ENCODE peak calls at places on chromosomes 4 and X, in six cellular contexts. K is adipocyte; N is adrenal gland; P is GM06990; Q is sigmoid colon; Y is CD8-positive, alpha-beta memory T cell. C is an unnamed sample. For H3K36me3 and H3K27me3, the result is how much of the 10 kb centered on the place peaks cover.

GRCh38 chr4:140742838-140743193 is 13.4 kb downstream of the TBC1D9 start:
- DNase-seq in K (no peak), N (no peak), P (no peak), Q (no peak), Y (no peak), C (no peak)

GRCh38 chr4:41160010-41160789 is 54.1 kb downstream of the APBB2 start:
- DNase-seq in K (peak), N (peak), P (no peak), Q (no peak), Y (no peak), C (peak)

GRCh38 chrX:107659768-107660167 is 31.5 kb downstream of the PRPS1 start:
- DNase-seq in K (peak), N (no peak), P (no peak), Q (no peak), Y (no peak), C (no peak)

GRCh38 chr4:126182801-126183200 is 868.0 kb downstream of the FAT4 start:
- DNase-seq in K (no peak), N (no peak), P (no peak), Q (no peak), Y (no peak), C (no peak)

GRCh38 chrX:150544222-150544787 is 24.1 kb upstream of the MTM1 start:
- DNase-seq in K (no peak), N (no peak), P (no peak), Q (no peak), Y (no peak), C (no peak)

GRCh38 chr4:122012735-122013134 is 60.9 kb upstream of the TRPC3 start:
- DNase-seq in K (peak), N (no peak), P (no peak), Q (no peak), Y (no peak), C (no peak)

GRCh38 chrX:17032351-17032750 is 85.9 kb downstream of the REPS2 start:
- DNase-seq in K (peak), N (peak), P (no peak), Q (no peak), Y (no peak), C (no peak)

GRCh38 chr4:125049711-125050110 is 265.0 kb upstream of the FAT4 start:
- DNase-seq in K (peak), N (no peak), P (no peak), Q (no peak), Y (no peak), C (no peak)

GRCh38 chrX:149837639-149838038 is 43.3 kb upstream of the MAGEA8 start:
- DNase-seq in K (no peak), N (no peak), P (no peak), Q (no peak), Y (no peak), C (no peak)

GRCh38 chr4:57351716-57352115 is 241.5 kb upstream of the IGFBP7 start:
- DNase-seq in K (no peak), N (no peak), P (no peak), Q (no peak), Y (no peak), C (no peak)

GRCh38 chr4:146654648-146654975 is 15.9 kb downstream of the POU4F2 start:
- DNase-seq in K (no peak), N (no peak), P (no peak), Q (no peak), Y (no peak), C (no peak)

GRCh38 chr4:186845137-186845842 is 121.6 kb upstream of the FAT1 start:
- DNase-seq in K (peak), N (no peak), P (no peak), Q (peak), Y (no peak), C (peak)

GRCh38 chr4:64417974-64418373 is 8.7 kb upstream of the TECRL start:
- DNase-seq in K (no peak), N (no peak), P (no peak), Q (no peak), Y (no peak), C (no peak)

GRCh38 chr4:9943761-9944160 is 77.5 kb downstream of the SLC2A9 start:
- DNase-seq in K (no peak), N (peak), P (no peak), Q (no peak), Y (no peak), C (no peak)

GRCh38 chrX:153886915-153887314 is 942 bp upstream of the L1CAM start:
- DNase-seq in K (no peak), N (no peak), P (no peak), Q (no peak), Y (no peak), C (no peak)

GRCh38 chr4:30330894-30331652 is 389.1 kb upstream of the PCDH7 start:
- DNase-seq in K (no peak), N (no peak), P (no peak), Q (no peak), Y (no peak), C (no peak)

DNA sequence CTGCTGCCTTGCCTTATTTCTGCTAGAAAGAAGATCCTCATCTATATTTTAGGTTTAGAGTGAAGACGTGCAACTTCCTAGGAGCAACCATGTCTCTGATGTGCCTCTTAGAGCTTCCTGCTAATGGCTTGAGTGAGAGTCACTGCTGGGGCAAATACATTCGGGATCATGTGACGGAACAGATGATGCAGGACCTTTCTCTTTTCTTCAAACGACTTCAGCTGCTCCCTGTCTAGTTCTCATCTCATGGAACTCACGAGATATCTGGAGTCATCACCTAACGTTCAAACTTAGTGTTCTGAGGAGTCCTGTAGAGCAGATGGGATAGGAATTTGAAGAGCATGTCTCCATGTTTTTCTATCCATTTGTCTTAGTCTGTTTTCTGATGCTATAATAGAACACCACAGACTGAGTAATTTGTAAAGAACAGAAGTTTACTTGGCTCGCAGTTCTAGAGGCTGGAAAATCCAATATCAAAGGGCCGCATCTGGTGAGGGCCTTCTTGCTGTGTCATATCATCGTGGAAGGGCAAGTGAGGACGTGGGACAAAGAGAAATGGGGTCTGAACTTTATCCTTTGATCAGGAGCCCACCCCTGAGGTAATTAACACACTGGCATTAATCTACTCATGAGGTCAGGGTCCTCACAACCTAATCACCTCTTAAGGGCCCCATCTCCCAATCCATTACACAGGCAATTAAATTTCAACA is 43.5 kb upstream of the SCRG1 start:
- DNase-seq in K (no peak), N (no peak), P (no peak), Q (no peak), Y (no peak), C (no peak)
- H3K36me3 ChIP-seq in K (under half), N (under half), P (under half), Q (under half), Y (under half), C (under half)

GRCh38 chrX:132728296-132728695 is 230.1 kb downstream of the HS6ST2 start:
- DNase-seq in K (no peak), N (no peak), P (no peak), Q (no peak), Y (no peak), C (no peak)
- H3K27me3 ChIP-seq in K (under half), N (under half), P (under half), Q (under half), Y (under half), C (under half)

GRCh38 chr4:22220965-22221364 is 272.4 kb upstream of the KCNIP4 start:
- DNase-seq in K (no peak), N (no peak), P (no peak), Q (no peak), Y (no peak), C (no peak)
- H3K36me3 ChIP-seq in K (under half), N (under half), P (under half), Q (under half), Y (under half), C (under half)

GRCh38 chrX:40167240-40168182 is 69.8 kb upstream of the BCOR start:
- DNase-seq in K (no peak), N (peak), P (no peak), Q (peak), Y (no peak), C (no peak)
- H3K27me3 ChIP-seq in K (under half), N (under half), P (under half), Q (under half), Y (under half), C (under half)

GRCh38 chr4:88015659-88016295 is 8.3 kb downstream of the PKD2 start:
- DNase-seq in K (no peak), N (no peak), P (no peak), Q (no peak), Y (no peak), C (no peak)

GRCh38 chr4:88017516-88018302 is 10.3 kb downstream of the PKD2 start:
- DNase-seq in K (peak), N (peak), P (no peak), Q (peak), Y (no peak), C (peak)

GRCh38 chr4:88021824-88022223 is 14.4 kb downstream of the PKD2 start:
- DNase-seq in K (peak), N (no peak), P (no peak), Q (no peak), Y (no peak), C (no peak)

GRCh38 chr4:88022289-88022688 is 14.9 kb downstream of the PKD2 start:
- DNase-seq in K (no peak), N (no peak), P (no peak), Q (no peak), Y (no peak), C (no peak)

DNA sequence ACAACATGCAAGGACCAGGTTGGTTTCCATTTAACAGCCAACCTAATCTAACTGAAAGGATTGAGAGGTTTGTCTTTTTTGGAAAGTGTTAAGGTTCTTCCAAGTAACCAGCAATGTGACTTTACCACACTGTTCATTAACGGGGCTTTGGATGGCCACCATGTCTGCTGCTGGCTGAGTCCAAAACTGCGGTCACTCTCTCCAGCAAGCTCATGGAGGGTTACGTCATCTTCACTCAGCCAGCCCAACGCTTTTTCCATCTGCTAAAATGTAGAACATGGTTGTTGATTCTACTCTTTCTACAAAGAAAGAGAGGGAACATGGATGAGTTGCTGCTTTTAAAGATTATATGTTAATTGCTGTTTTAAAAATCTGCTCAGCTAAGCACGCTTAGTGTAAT is 11.0 kb downstream of the PKD2 start:
- DNase-seq in K (peak), N (no peak), P (no peak), Q (peak), Y (no peak), C (peak)
- H3K36me3 ChIP-seq in K (under half), N (under half), P (under half), Q (under half), Y (under half), C (under half)

DNA sequence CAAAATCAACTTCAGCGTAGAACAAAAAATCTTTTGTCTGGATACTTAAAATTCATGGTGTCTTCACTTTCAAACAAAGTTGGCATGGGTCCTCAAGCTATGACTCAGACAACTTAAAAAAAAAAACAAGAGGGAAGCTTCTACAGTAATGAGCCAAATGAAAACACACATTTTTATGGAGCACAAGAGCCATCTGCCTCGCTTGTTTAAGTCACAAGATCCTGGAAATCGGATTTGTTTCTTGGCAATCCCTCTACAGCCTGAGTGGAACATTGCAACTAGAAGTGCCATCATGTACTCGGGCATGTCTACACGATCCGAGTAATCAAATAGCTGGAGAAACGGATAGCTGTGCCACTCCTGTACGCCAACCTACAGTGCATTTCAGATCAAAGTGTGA is 22.6 kb downstream of the LAMP2 start:
- DNase-seq in K (peak), N (no peak), P (no peak), Q (no peak), Y (no peak), C (peak)
- H3K27me3 ChIP-seq in K (under half), N (under half), P (under half), Q (under half), Y (under half), C (under half)

GRCh38 chr4:168981942-168982341 is 28.1 kb downstream of the CBR4 start:
- DNase-seq in K (no peak), N (no peak), P (no peak), Q (no peak), Y (no peak), C (no peak)
- H3K36me3 ChIP-seq in K (half or more), N (under half), P (under half), Q (under half), Y (under half), C (under half)

GRCh38 chrX:50071507-50071906 is 129.3 kb downstream of the AKAP4 start:
- DNase-seq in K (no peak), N (no peak), P (no peak), Q (no peak), Y (no peak), C (no peak)
- H3K27me3 ChIP-seq in K (under half), N (under half), P (under half), Q (under half), Y (under half), C (under half)

GRCh38 chr4:39339968-39340367 is 26.2 kb downstream of the RFC1 start:
- DNase-seq in K (no peak), N (no peak), P (no peak), Q (no peak), Y (no peak), C (no peak)
- H3K36me3 ChIP-seq in K (under half), N (under half), P (under half), Q (under half), Y (under half), C (under half)